ENCODE peak calls at places on chromosomes 3 and 15, in five cellular contexts. One of them, this sample, is unnamed.

GRCh38 chr3:126828306-126828705 is 124.3 kb downstream of the CHCHD6 start:
- DNase-seq in central memory CD4-positive, alpha-beta T cell: no peak
- DNase-seq in GM10248: no peak
- DNase-seq in NCI-H2227 treated with DMSO at 0.1 percent for 48 hours: no peak
- DNase-seq in sciatic nerve: peak; percentile 65
- DNase-seq in this sample: no peak

GRCh38 chr15:97841558-97841957 is 118.9 kb upstream of the ARRDC4 start:
- DNase-seq in GM10248: no peak
- DNase-seq in central memory CD4-positive, alpha-beta T cell: no peak
- DNase-seq in sciatic nerve: no peak
- DNase-seq in NCI-H2227 treated with DMSO at 0.1 percent for 48 hours: no peak
- DNase-seq in this sample: no peak

GRCh38 chr3:122680381-122681293 is at the start of gene PARP14:
- DNase-seq in NCI-H2227 treated with DMSO at 0.1 percent for 48 hours: no peak
- DNase-seq in GM10248: peak; percentile 74
- DNase-seq in sciatic nerve: peak; percentile 84
- DNase-seq in central memory CD4-positive, alpha-beta T cell: peak; percentile 70
- DNase-seq in this sample: peak; percentile 66

GRCh38 chr3:196177967-196178366 is 33.2 kb downstream of the ZDHHC19 start:
- DNase-seq in NCI-H2227 treated with DMSO at 0.1 percent for 48 hours: no peak
- DNase-seq in central memory CD4-positive, alpha-beta T cell: no peak
- DNase-seq in sciatic nerve: no peak
- DNase-seq in GM10248: no peak
- DNase-seq in this sample: no peak

GRCh38 chr3:155854147-155854940 is at the start of gene SLC33A1:
- DNase-seq in sciatic nerve: peak; percentile 99
- DNase-seq in GM10248: peak; percentile 98
- DNase-seq in NCI-H2227 treated with DMSO at 0.1 percent for 48 hours: peak; percentile 94
- DNase-seq in central memory CD4-positive, alpha-beta T cell: peak; percentile 99
- DNase-seq in this sample: peak; percentile 97

GRCh38 chr3:58351920-58352319 is 19.2 kb downstream of the PXK start:
- DNase-seq in sciatic nerve: no peak
- DNase-seq in GM10248: no peak
- DNase-seq in NCI-H2227 treated with DMSO at 0.1 percent for 48 hours: no peak
- DNase-seq in central memory CD4-positive, alpha-beta T cell: no peak
- DNase-seq in this sample: peak; percentile 15

GRCh38 chr15:55389276-55389631 is 18.9 kb downstream of the CCPG1 start:
- DNase-seq in sciatic nerve: no peak
- DNase-seq in central memory CD4-positive, alpha-beta T cell: no peak
- DNase-seq in NCI-H2227 treated with DMSO at 0.1 percent for 48 hours: no peak
- DNase-seq in GM10248: no peak
- DNase-seq in this sample: no peak

GRCh38 chr15:48459571-48460461 is 128.6 kb downstream of the DUT start:
- DNase-seq in central memory CD4-positive, alpha-beta T cell: no peak
- DNase-seq in GM10248: no peak
- DNase-seq in NCI-H2227 treated with DMSO at 0.1 percent for 48 hours: no peak
- DNase-seq in sciatic nerve: no peak
- DNase-seq in this sample: no peak

GRCh38 chr3:192851821-192852352 is 65.8 kb downstream of the MB21D2 start:
- DNase-seq in GM10248: no peak
- DNase-seq in sciatic nerve: peak; percentile 69
- DNase-seq in central memory CD4-positive, alpha-beta T cell: no peak
- DNase-seq in NCI-H2227 treated with DMSO at 0.1 percent for 48 hours: no peak
- DNase-seq in this sample: no peak

GRCh38 chr3:126380011-126380768 is 14.5 kb upstream of the CFAP100 start:
- DNase-seq in sciatic nerve: peak; percentile 51
- DNase-seq in central memory CD4-positive, alpha-beta T cell: no peak
- DNase-seq in GM10248: no peak
- DNase-seq in NCI-H2227 treated with DMSO at 0.1 percent for 48 hours: no peak
- DNase-seq in this sample: peak; percentile 11

GRCh38 chr3:40386213-40386612 is 771 bp upstream of the ENTPD3 start:
- DNase-seq in sciatic nerve: no peak
- DNase-seq in GM10248: no peak
- DNase-seq in central memory CD4-positive, alpha-beta T cell: no peak
- DNase-seq in NCI-H2227 treated with DMSO at 0.1 percent for 48 hours: no peak
- DNase-seq in this sample: no peak

This sample was measured in WTC11.